ENCODE peak calls at places on chromosomes 1 and 21, in five cellular contexts. C is RPMI7951, D is Panc1, R is HCEC 1CT, K is GM03348. P is an unnamed sample.

GRCh38 chr1:74010206-74010605 is 187.8 kb downstream of the LRRIQ3 start:
- DNase-seq in D (no peak), C (peak), R (no peak), K (no peak), P (no peak)

GRCh38 chr1:46535063-46535462 is 16.4 kb downstream of the KNCN start:
- DNase-seq in R (peak), D (peak), K (no peak), C (no peak), P (peak)

GRCh38 chr21:32048353-32048752 is 175.5 kb downstream of the HUNK start:
- DNase-seq in R (no peak), K (no peak), D (no peak), C (no peak), P (no peak)

GRCh38 chr1:89587728-89588127 is 45.2 kb upstream of the LRRC8C start:
- DNase-seq in K (no peak), D (no peak), R (no peak), C (no peak), P (no peak)

GRCh38 chr1:18676431-18676830 is 45.8 kb downstream of the PAX7 start:
- DNase-seq in K (no peak), R (no peak), C (no peak), D (no peak), P (peak)

GRCh38 chr1:244210884-244211558 is 159.9 kb downstream of the ZBTB18 start:
- DNase-seq in K (no peak), C (no peak), R (peak), D (no peak), P (no peak)

GRCh38 chr1:151002611-151003010 is 4.1 kb downstream of the MINDY1 start:
- DNase-seq in R (no peak), K (no peak), D (no peak), C (no peak), P (no peak)

GRCh38 chr1:234611153-234611798 is 1.3 kb upstream of the IRF2BP2 start:
- DNase-seq in R (peak), D (no peak), C (peak), K (no peak), P (no peak)

GRCh38 chr1:151251656-151252470 is 2.7 kb upstream of the PSMD4 start:
- DNase-seq in D (peak), R (peak), K (peak), C (peak), P (peak)

P was measured in osteoblast.